ENCODE peak calls at places on chromosomes 4 and X, in six cellular contexts. X is IMR-90, A is mesendoderm, Y is H9, R is neuronal stem cell, L is H1. U is an unnamed sample.

GRCh38 chrX:53831662-53832635 is 145.4 kb upstream of the HUWE1 start:
- DNase-seq in X (peak; percentile 7), A (peak; percentile 69), Y (peak; percentile 58), R (peak; percentile 2), L (peak; percentile 48), U (peak; percentile 15)

GRCh38 chrX:148599404-148599803 is 99.0 kb downstream of the AFF2 start:
- DNase-seq in X (no peak), A (no peak), Y (no peak), R (no peak), L (no peak), U (no peak)

GRCh38 chrX:103376979-103377324 is 614 bp downstream of the BEX3 start:
- DNase-seq in X (peak; percentile 27), A (peak; percentile 75), Y (peak; percentile 53), R (no peak), L (no peak), U (peak; percentile 30)

GRCh38 chrX:3697701-3698279 is 15.7 kb downstream of the PRKX start:
- DNase-seq in X (peak; percentile 42), A (peak; percentile 1), Y (no peak), R (peak; percentile 33), L (no peak), U (peak; percentile 66)

GRCh38 chr4:138977525-138977924 is 38.1 kb upstream of the NOCT start:
- DNase-seq in X (no peak), A (peak; percentile 55), Y (peak; percentile 38), R (no peak), L (peak; percentile 41), U (no peak)

GRCh38 chr4:110452546-110452945 is 23.4 kb upstream of the ENPEP start:
- DNase-seq in X (no peak), A (no peak), Y (no peak), R (no peak), L (no peak), U (no peak)

GRCh38 chr4:137378393-137379290 is 153.7 kb downstream of the PCDH18 start:
- DNase-seq in X (no peak), A (no peak), Y (no peak), R (no peak), L (no peak), U (no peak)

GRCh38 chr4:136203199-136203598 is 1329.1 kb downstream of the PCDH18 start:
- DNase-seq in X (no peak), A (no peak), Y (peak; percentile 28), R (no peak), L (no peak), U (no peak)

GRCh38 chrX:9458516-9459078 is 6.3 kb upstream of the TBL1X start:
- DNase-seq in X (no peak), A (no peak), Y (no peak), R (no peak), L (no peak), U (no peak)

GRCh38 chr4:8345053-8345945 is 75.7 kb downstream of the HTRA3 start:
- DNase-seq in X (no peak), A (no peak), Y (no peak), R (no peak), L (no peak), U (no peak)

GRCh38 chrX:46814966-46815365 is 21.9 kb upstream of the RP2 start:
- DNase-seq in X (no peak), A (no peak), Y (no peak), R (no peak), L (no peak), U (no peak)

GRCh38 chr4:62320612-62321011 is 1120.5 kb downstream of the ADGRL3 start:
- DNase-seq in X (no peak), A (no peak), Y (no peak), R (no peak), L (no peak), U (no peak)

GRCh38 chr4:139554726-139555072 is 1.3 kb downstream of the SETD7 start:
- DNase-seq in X (no peak), A (no peak), Y (no peak), R (no peak), L (no peak), U (no peak)

GRCh38 chr4:78091534-78091933 is 34.4 kb downstream of the FRAS1 start:
- DNase-seq in X (no peak), A (no peak), Y (no peak), R (no peak), L (no peak), U (no peak)

GRCh38 chr4:152935661-152936445 is at the start of gene FHDC1:
- DNase-seq in X (no peak), A (peak; percentile 93), Y (peak; percentile 92), R (peak; percentile 51), L (peak; percentile 89), U (peak; percentile 6)

GRCh38 chrX:103073442-103073841 is 9.5 kb upstream of the BEX1 start:
- DNase-seq in X (no peak), A (no peak), Y (no peak), R (peak; percentile 1), L (no peak), U (no peak)

GRCh38 chrX:151984891-151985290 is 10.4 kb upstream of the GABRE start:
- DNase-seq in X (no peak), A (no peak), Y (no peak), R (no peak), L (no peak), U (no peak)

GRCh38 chrX:107714196-107714811 is 61.3 kb downstream of the TSC22D3 start:
- DNase-seq in X (no peak), A (no peak), Y (no peak), R (no peak), L (no peak), U (peak; percentile 49)

GRCh38 chr4:2927696-2928075 is 35.5 kb downstream of the NOP14 start:
- DNase-seq in X (no peak), A (no peak), Y (no peak), R (no peak), L (no peak), U (no peak)

GRCh38 chrX:43629229-43629628 is 26.9 kb upstream of the MAOA start:
- DNase-seq in X (no peak), A (no peak), Y (no peak), R (no peak), L (no peak), U (no peak)

GRCh38 chr4:149891381-149891780 is 75.7 kb upstream of the IQCM start:
- DNase-seq in X (no peak), A (peak; percentile 13), Y (no peak), R (no peak), L (no peak), U (no peak)

GRCh38 chr4:75973770-75974169 is 17.0 kb downstream of the SDAD1 start:
- DNase-seq in X (no peak), A (no peak), Y (no peak), R (no peak), L (no peak), U (no peak)
- H3K23ac ChIP-seq in X (no peak overlapping the region), A (no peak overlapping the region), Y (no peak overlapping the region), R (no peak overlapping the region), L (no peak overlapping the region), U (no peak overlapping the region)

GRCh38 chrX:39750798-39751197 is 347.0 kb downstream of the BCOR start:
- DNase-seq in X (no peak), A (no peak), Y (no peak), R (no peak), L (no peak), U (no peak)

GRCh38 chrX:39749135-39749534 is 348.6 kb downstream of the BCOR start:
- DNase-seq in X (no peak), A (no peak), Y (no peak), R (no peak), L (no peak), U (no peak)

GRCh38 chrX:39750246-39750790 is 347.4 kb downstream of the BCOR start:
- DNase-seq in X (no peak), A (no peak), Y (no peak), R (no peak), L (no peak), U (no peak)

GRCh38 chrX:39752820-39753219 is 344.9 kb downstream of the BCOR start:
- DNase-seq in X (peak; percentile 29), A (no peak), Y (no peak), R (no peak), L (no peak), U (peak; percentile 30)

DNA sequence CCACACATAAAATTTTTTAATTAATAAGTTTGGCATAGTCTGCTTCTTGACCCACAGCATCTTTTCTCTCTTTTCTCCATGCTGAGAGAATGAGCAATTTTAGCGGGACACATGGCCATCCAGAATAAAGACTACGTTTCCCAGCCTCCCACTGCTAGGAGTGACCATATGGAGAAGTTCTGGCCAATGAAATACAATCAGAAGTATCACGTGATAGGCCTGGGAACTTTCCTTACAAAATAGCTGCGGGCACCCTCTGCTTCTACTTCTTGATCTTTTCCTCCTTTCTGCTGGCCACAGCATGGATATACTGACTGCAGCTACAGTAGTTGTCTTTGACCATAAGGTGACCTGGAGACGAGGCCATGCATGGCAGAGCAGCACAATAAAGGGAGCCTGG is 348.0 kb downstream of the BCOR start:
- DNase-seq in X (no peak), A (peak; percentile 53), Y (no peak), R (no peak), L (no peak), U (no peak)
- H2BK15ac ChIP-seq in X (no peak overlapping the region), A (no peak overlapping the region), Y (no peak overlapping the region), R (no peak overlapping the region), L (no peak overlapping the region), U (no peak overlapping the region)

GRCh38 chrX:1027133-1027532 is 185.3 kb downstream of the CRLF2 start:
- DNase-seq in X (no peak), A (no peak), Y (no peak), R (no peak), L (no peak), U (no peak)

GRCh38 chrX:1029494-1029893 is 183.0 kb downstream of the CRLF2 start:
- DNase-seq in X (no peak), A (no peak), Y (no peak), R (no peak), L (no peak), U (no peak)

GRCh38 chrX:1026263-1027015 is 186.0 kb downstream of the CRLF2 start:
- DNase-seq in X (no peak), A (no peak), Y (no peak), R (no peak), L (no peak), U (no peak)

GRCh38 chrX:1025413-1025812 is 187.0 kb downstream of the CRLF2 start:
- DNase-seq in X (no peak), A (no peak), Y (no peak), R (no peak), L (no peak), U (no peak)

DNA sequence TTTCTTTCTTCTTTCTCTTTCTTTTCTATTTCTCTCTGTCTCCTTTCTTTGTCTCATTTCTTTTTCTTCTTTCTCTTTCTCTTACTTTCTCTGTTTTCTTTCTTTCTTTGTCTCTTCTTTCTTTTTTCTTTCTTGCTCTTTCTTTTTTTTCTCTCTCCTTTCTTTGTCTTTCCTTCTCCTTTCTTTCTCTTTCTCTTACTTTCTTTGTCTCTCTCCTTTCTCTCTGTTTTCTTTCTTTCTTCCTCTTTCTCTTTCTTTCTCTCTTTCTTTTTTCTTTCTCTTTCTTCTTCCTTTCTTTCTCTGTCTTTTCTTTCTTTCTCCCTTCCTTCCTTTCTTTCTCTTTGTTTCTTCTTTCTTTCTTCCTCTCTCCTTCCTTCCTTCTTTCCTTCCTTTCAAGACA is 184.8 kb downstream of the CRLF2 start:
- DNase-seq in X (no peak), A (no peak), Y (no peak), R (no peak), L (no peak), U (no peak)
- H3K23ac ChIP-seq in X (no peak overlapping the region), A (no peak overlapping the region), Y (no peak overlapping the region), R (no peak overlapping the region), L (no peak overlapping the region), U (no peak overlapping the region)

DNA sequence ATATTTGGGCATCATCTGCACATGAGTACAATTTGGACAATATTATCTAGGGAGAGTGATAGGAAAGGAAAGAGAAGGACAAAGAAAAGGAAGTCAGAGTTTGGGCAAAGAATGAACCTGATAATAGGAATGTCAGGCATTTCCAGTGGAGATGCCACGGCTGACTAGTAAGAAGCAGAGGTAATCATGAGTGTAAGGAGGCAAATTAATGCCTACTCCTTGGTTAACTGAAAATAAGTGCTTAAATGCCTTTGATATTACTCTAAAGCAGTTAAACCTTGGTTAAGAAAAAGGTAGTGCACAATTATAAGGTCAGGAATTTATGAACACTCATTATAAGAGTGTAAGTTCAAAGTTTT is 99.2 kb upstream of the DDIT4L start:
- DNase-seq in X (no peak), A (peak; percentile 64), Y (no peak), R (no peak), L (no peak), U (no peak)
- H2BK15ac ChIP-seq in X (peak overlapping the region; percentile 54), A (no peak overlapping the region), Y (no peak overlapping the region), R (no peak overlapping the region), L (no peak overlapping the region), U (no peak overlapping the region)